ENCODE peak calls at places on chromosome 13, in six cellular contexts. T is HFF-Myc; W is stimulated activated CD8-positive, alpha-beta memory T cell treated with anti-CD3 and anti-CD28 coated beads, Interleukin-12 subunit alpha, Interleukin-12 subunit beta, amount 100 ng/mL, for 1 hour; R is T-helper 2 cell; Q is EL; Z is hepatic stellate cell. U is an unnamed sample.

GRCh38 chr13:105105471-105105870 is 1430.0 kb downstream of the EFNB2 start:
- DNase-seq in T (no peak), W (no peak), R (no peak), Q (no peak), Z (no peak), U (no peak)

GRCh38 chr13:102141625-102142472 is 260.0 kb downstream of the FGF14 start:
- DNase-seq in T (no peak), W (no peak), R (no peak), Q (peak), Z (peak), U (peak)

GRCh38 chr13:112987625-112988024 is 18.6 kb downstream of the MCF2L start:
- DNase-seq in T (no peak), W (no peak), R (no peak), Q (no peak), Z (no peak), U (no peak)

GRCh38 chr13:48817166-48817802 is 158.4 kb upstream of the FNDC3A start:
- DNase-seq in T (no peak), W (no peak), R (no peak), Q (no peak), Z (no peak), U (no peak)

GRCh38 chr13:41458187-41458938 is 1.0 kb downstream of the RGCC start:
- DNase-seq in T (no peak), W (no peak), R (no peak), Q (peak), Z (peak), U (no peak)

GRCh38 chr13:113046883-113047244 is 58.7 kb upstream of the F7 start:
- DNase-seq in T (no peak), W (no peak), R (no peak), Q (no peak), Z (no peak), U (no peak)

GRCh38 chr13:33271759-33272158 is 13.8 kb downstream of the STARD13 start:
- DNase-seq in T (no peak), W (no peak), R (no peak), Q (no peak), Z (no peak), U (no peak)

GRCh38 chr13:59950201-59950730 is 213.5 kb downstream of the DIAPH3 start:
- DNase-seq in T (no peak), W (no peak), R (no peak), Q (no peak), Z (no peak), U (no peak)

GRCh38 chr13:86689901-86690300 is 890.7 kb upstream of the SLITRK6 start:
- DNase-seq in T (no peak), W (no peak), R (no peak), Q (no peak), Z (no peak), U (no peak)

GRCh38 chr13:113337976-113338375 is 26.0 kb downstream of the GRTP1 start:
- DNase-seq in T (no peak), W (no peak), R (no peak), Q (no peak), Z (no peak), U (no peak)

GRCh38 chr13:111555268-111555633 is 234.8 kb downstream of the TEX29 start:
- DNase-seq in T (no peak), W (no peak), R (no peak), Q (no peak), Z (no peak), U (no peak)

GRCh38 chr13:40220299-40220935 is 446.0 kb downstream of the FOXO1 start:
- DNase-seq in T (no peak), W (no peak), R (no peak), Q (no peak), Z (no peak), U (no peak)

GRCh38 chr13:91533354-91533753 is 134.9 kb downstream of the GPC5 start:
- DNase-seq in T (no peak), W (no peak), R (no peak), Q (no peak), Z (no peak), U (no peak)

GRCh38 chr13:98133949-98134348 is 8.9 kb upstream of the FARP1 start:
- DNase-seq in T (no peak), W (no peak), R (no peak), Q (no peak), Z (no peak), U (no peak)

GRCh38 chr13:111898956-111899713 is 167.8 kb upstream of the SOX1 start:
- DNase-seq in T (no peak), W (no peak), R (no peak), Q (no peak), Z (no peak), U (no peak)

GRCh38 chr13:28499579-28499978 is 4.7 kb upstream of the FLT1 start:
- DNase-seq in T (no peak), W (no peak), R (no peak), Q (peak), Z (peak), U (no peak)

GRCh38 chr13:73722120-73722519 is 412.1 kb downstream of the KLF12 start:
- DNase-seq in T (no peak), W (no peak), R (no peak), Q (peak), Z (no peak), U (peak)

GRCh38 chr13:47334173-47334572 is 437.3 kb upstream of the HTR2A start:
- DNase-seq in T (peak), W (no peak), R (no peak), Q (peak), Z (no peak), U (no peak)

GRCh38 chr13:23541221-23541620 is 29.0 kb upstream of the TNFRSF19 start:
- DNase-seq in T (no peak), W (no peak), R (no peak), Q (no peak), Z (no peak), U (no peak)

GRCh38 chr13:49563513-49563912 is 21.8 kb downstream of the RCBTB1 start:
- DNase-seq in T (no peak), W (no peak), R (no peak), Q (peak), Z (no peak), U (no peak)

GRCh38 chr13:98706446-98707110 is 45.9 kb downstream of the SLC15A1 start:
- DNase-seq in T (no peak), W (no peak), R (no peak), Q (no peak), Z (no peak), U (peak)

GRCh38 chr13:33186851-33187250 is 98.7 kb downstream of the STARD13 start:
- DNase-seq in T (no peak), W (no peak), R (no peak), Q (peak), Z (peak), U (peak)

GRCh38 chr13:44305845-44306244 is 67.8 kb upstream of the SERP2 start:
- DNase-seq in T (no peak), W (no peak), R (no peak), Q (peak), Z (no peak), U (no peak)

GRCh38 chr13:78183737-78184136 is 265.1 kb upstream of the EDNRB start:
- DNase-seq in T (no peak), W (no peak), R (no peak), Q (no peak), Z (no peak), U (no peak)

GRCh38 chr13:23674795-23675640 is 104.8 kb downstream of the TNFRSF19 start:
- DNase-seq in T (no peak), W (no peak), R (no peak), Q (peak), Z (peak), U (no peak)

GRCh38 chr13:47310376-47310775 is 413.5 kb upstream of the HTR2A start:
- DNase-seq in T (no peak), W (no peak), R (no peak), Q (no peak), Z (no peak), U (no peak)

GRCh38 chr13:46476174-46476573 is 76.8 kb upstream of the LRCH1 start:
- DNase-seq in T (no peak), W (no peak), R (no peak), Q (no peak), Z (no peak), U (no peak)

GRCh38 chr13:41802684-41803554 is 158.0 kb downstream of the VWA8 start:
- DNase-seq in T (no peak), W (no peak), R (no peak), Q (peak), Z (no peak), U (no peak)

GRCh38 chr13:79491715-79492114 is 10.8 kb downstream of the NDFIP2 start:
- DNase-seq in T (peak), W (no peak), R (no peak), Q (peak), Z (peak), U (no peak)

GRCh38 chr13:112711528-112712265 is 21.9 kb downstream of the ATP11A start:
- DNase-seq in T (peak), W (no peak), R (no peak), Q (peak), Z (peak), U (peak)

GRCh38 chr13:34751492-34751891 is 190.6 kb upstream of the NBEA start:
- DNase-seq in T (no peak), W (no peak), R (no peak), Q (no peak), Z (no peak), U (no peak)

GRCh38 chr13:35086667-35087066 is 144.6 kb downstream of the NBEA start:
- DNase-seq in T (no peak), W (no peak), R (no peak), Q (peak), Z (no peak), U (peak)

GRCh38 chr13:43551897-43552456 is 234.8 kb downstream of the ENOX1 start:
- DNase-seq in T (no peak), W (no peak), R (no peak), Q (no peak), Z (no peak), U (no peak)

GRCh38 chr13:48954086-48954485 is 21.6 kb upstream of the FNDC3A start:
- DNase-seq in T (no peak), W (no peak), R (no peak), Q (peak), Z (no peak), U (no peak)

GRCh38 chr13:77265336-77265735 is 61.6 kb downstream of the MYCBP2 start:
- DNase-seq in T (no peak), W (no peak), R (no peak), Q (no peak), Z (no peak), U (no peak)

GRCh38 chr13:73158851-73159250 is 100.0 kb downstream of the KLF5 start:
- DNase-seq in T (no peak), W (no peak), R (no peak), Q (peak), Z (no peak), U (peak)

GRCh38 chr13:21219044-21219381 is 42.6 kb downstream of the MRPL57 start:
- DNase-seq in T (no peak), W (no peak), R (no peak), Q (no peak), Z (no peak), U (no peak)

U was measured in ACHN.